ENCODE peak calls at places on chromosome X, in five cellular contexts. T, F, S, H and N are unnamed samples.

GRCh38 chrX:52574416-52575275 is 57.8 kb upstream of the XAGE1B start:
- DNase-seq in H (no peak), F (peak), T (peak), S (peak), N (peak)

GRCh38 chrX:3271485-3272186 is 74.8 kb downstream of the MXRA5 start:
- DNase-seq in H (no peak), S (peak), T (peak), F (no peak), N (peak)

GRCh38 chrX:9687899-9688298 is 77.7 kb downstream of the GPR143 start:
- DNase-seq in F (no peak), H (no peak), S (no peak), T (no peak), N (no peak)

GRCh38 chrX:129875669-129876068 is 30.3 kb upstream of the UTP14A start:
- DNase-seq in S (no peak), H (no peak), F (no peak), T (no peak), N (no peak)

GRCh38 chrX:69277961-69278795 is 112.9 kb upstream of the PJA1 start:
- DNase-seq in F (no peak), H (no peak), T (no peak), S (no peak), N (no peak)

GRCh38 chrX:1824855-1825254 is 210.0 kb downstream of the ASMT start:
- DNase-seq in T (no peak), S (no peak), H (no peak), F (no peak), N (no peak)

GRCh38 chrX:10121787-10122186 is 35.0 kb upstream of the CLCN4 start:
- DNase-seq in S (no peak), H (no peak), F (no peak), T (no peak), N (no peak)

GRCh38 chrX:115449742-115450141 is 111.2 kb upstream of the PLS3 start:
- DNase-seq in S (no peak), H (no peak), T (peak), F (no peak), N (peak)

GRCh38 chrX:40644175-40644574 is 3.2 kb downstream of the CXorf38 start:
- DNase-seq in H (no peak), S (peak), F (no peak), T (peak), N (no peak)

GRCh38 chrX:130715299-130715698 is 187.7 kb downstream of the ENOX2 start:
- DNase-seq in S (no peak), F (no peak), H (no peak), T (no peak), N (no peak)